ENCODE peak calls at places on chromosomes 5 and 9, in ten cellular contexts. E, Z, B, O, T, W, F, U, N and V are unnamed samples.

GRCh38 chr9:70868661-70869652 is 252.5 kb downstream of the TRPM3 start:
- DNase-seq in E (no peak), Z (no peak), B (no peak), O (no peak), T (no peak), W (peak), F (no peak), U (no peak), N (no peak), V (no peak)

GRCh38 chr9:112380771-112381181 is 868 bp downstream of the HSDL2 start:
- DNase-seq in E (no peak), Z (no peak), B (no peak), O (peak), T (no peak), W (no peak), F (no peak), U (peak), N (no peak), V (peak)

GRCh38 chr9:128685636-128686489 is 3.2 kb upstream of the SET start:
- DNase-seq in E (no peak), Z (no peak), B (no peak), O (peak), T (no peak), W (no peak), F (peak), U (peak), N (no peak), V (peak)

GRCh38 chr9:117400131-117400530 is 14.7 kb downstream of the ASTN2 start:
- DNase-seq in E (no peak), Z (no peak), B (no peak), O (no peak), T (peak), W (no peak), F (no peak), U (no peak), N (no peak), V (no peak)

GRCh38 chr5:142322747-142323479 is 1.9 kb downstream of the SPRY4 start:
- DNase-seq in E (no peak), Z (no peak), B (no peak), O (no peak), T (no peak), W (no peak), F (no peak), U (no peak), N (no peak), V (no peak)

GRCh38 chr9:886886-887285 is 45.4 kb downstream of the DMRT1 start:
- DNase-seq in E (no peak), Z (no peak), B (no peak), O (no peak), T (no peak), W (no peak), F (no peak), U (no peak), N (no peak), V (no peak)

GRCh38 chr5:4339949-4340348 is 744.3 kb downstream of the IRX1 start:
- DNase-seq in E (no peak), Z (no peak), B (no peak), O (no peak), T (no peak), W (no peak), F (no peak), U (no peak), N (no peak), V (no peak)

GRCh38 chr9:86598411-86599239 is 244.4 kb upstream of the TUT7 start:
- DNase-seq in E (no peak), Z (no peak), B (no peak), O (no peak), T (no peak), W (no peak), F (no peak), U (no peak), N (no peak), V (no peak)

GRCh38 chr9:4099961-4100360 is 199.9 kb downstream of the GLIS3 start:
- DNase-seq in E (no peak), Z (no peak), B (peak), O (peak), T (no peak), W (no peak), F (no peak), U (no peak), N (no peak), V (no peak)

GRCh38 chr9:21591221-21592062 is 109.3 kb upstream of the IFNE start:
- DNase-seq in E (peak), Z (no peak), B (peak), O (peak), T (no peak), W (peak), F (peak), U (no peak), N (peak), V (peak)

GRCh38 chr9:98989036-98990000 is 45.6 kb downstream of the COL15A1 start:
- DNase-seq in E (peak), Z (no peak), B (peak), O (peak), T (no peak), W (peak), F (no peak), U (no peak), N (no peak), V (peak)

GRCh38 chr9:17160327-17160726 is 25.5 kb downstream of the CNTLN start:
- DNase-seq in E (no peak), Z (no peak), B (no peak), O (no peak), T (no peak), W (no peak), F (no peak), U (peak), N (no peak), V (peak)

GRCh38 chr5:139915274-139915673 is 119.7 kb downstream of the PSD2 start:
- DNase-seq in E (no peak), Z (no peak), B (no peak), O (no peak), T (no peak), W (no peak), F (no peak), U (no peak), N (no peak), V (no peak)

GRCh38 chr5:14256756-14257393 is 113.7 kb downstream of the TRIO start:
- DNase-seq in E (no peak), Z (no peak), B (no peak), O (no peak), T (no peak), W (no peak), F (no peak), U (no peak), N (no peak), V (no peak)

GRCh38 chr9:112241491-112241890 is 66.4 kb upstream of the SUSD1 start:
- DNase-seq in E (no peak), Z (no peak), B (no peak), O (no peak), T (peak), W (no peak), F (no peak), U (no peak), N (no peak), V (no peak)

GRCh38 chr9:118929317-118929716 is 439.9 kb downstream of the BRINP1 start:
- DNase-seq in E (no peak), Z (no peak), B (peak), O (no peak), T (no peak), W (peak), F (no peak), U (no peak), N (no peak), V (no peak)

GRCh38 chr9:130154816-130155215 is 17.4 kb upstream of the NCS1 start:
- DNase-seq in E (no peak), Z (no peak), B (no peak), O (no peak), T (no peak), W (no peak), F (no peak), U (no peak), N (no peak), V (no peak)

GRCh38 chr5:126403871-126404270 is 19.3 kb upstream of the GRAMD2B start:
- DNase-seq in E (no peak), Z (no peak), B (no peak), O (no peak), T (no peak), W (no peak), F (no peak), U (no peak), N (no peak), V (no peak)

GRCh38 chr5:59744531-59744992 is 149.0 kb downstream of the PDE4D start:
- DNase-seq in E (no peak), Z (no peak), B (no peak), O (no peak), T (no peak), W (no peak), F (no peak), U (no peak), N (no peak), V (no peak)

GRCh38 chr9:98248737-98249474 is 6.5 kb downstream of the TBC1D2 start:
- DNase-seq in E (peak), Z (no peak), B (peak), O (no peak), T (no peak), W (peak), F (peak), U (no peak), N (no peak), V (peak)

GRCh38 chr5:54548565-54548964 is 31.0 kb downstream of the SNX18 start:
- DNase-seq in E (no peak), Z (no peak), B (no peak), O (no peak), T (no peak), W (no peak), F (no peak), U (no peak), N (no peak), V (peak)

GRCh38 chr9:93257808-93258331 is 73.9 kb downstream of the WNK2 start:
- DNase-seq in E (no peak), Z (no peak), B (no peak), O (no peak), T (no peak), W (no peak), F (no peak), U (no peak), N (no peak), V (no peak)

GRCh38 chr9:134489621-134490380 is 151.8 kb upstream of the COL5A1 start:
- DNase-seq in E (no peak), Z (no peak), B (no peak), O (no peak), T (no peak), W (no peak), F (no peak), U (no peak), N (no peak), V (no peak)

GRCh38 chr5:147098233-147098790 is 136.5 kb upstream of the STK32A start:
- DNase-seq in E (peak), Z (peak), B (peak), O (peak), T (peak), W (no peak), F (peak), U (peak), N (no peak), V (peak)

GRCh38 chr9:12723409-12724028 is 30.3 kb downstream of the TYRP1 start:
- DNase-seq in E (no peak), Z (no peak), B (no peak), O (peak), T (no peak), W (no peak), F (no peak), U (no peak), N (no peak), V (peak)

GRCh38 chr5:172906436-172906835 is 52.8 kb upstream of the RPL26L1 start:
- DNase-seq in E (no peak), Z (no peak), B (no peak), O (peak), T (no peak), W (no peak), F (no peak), U (no peak), N (no peak), V (no peak)

GRCh38 chr5:139141410-139141809 is 56.8 kb downstream of the SIL1 start:
- DNase-seq in E (no peak), Z (no peak), B (no peak), O (no peak), T (no peak), W (no peak), F (no peak), U (no peak), N (no peak), V (peak)